ENCODE peak calls at places on chromosomes 2 and 18, in four cellular contexts. One of them, this sample, is unnamed.

GRCh38 chr2:19911799-19912509 is 10.2 kb upstream of the TTC32 start:
- DNase-seq in psoas muscle: no peak
- DNase-seq in Peyer's patch: no peak
- DNase-seq in NCI-H1417: no peak
- DNase-seq in this sample: no peak

GRCh38 chr2:127634066-127634617 is 11.8 kb upstream of the GPR17 start:
- DNase-seq in NCI-H1417: no peak
- DNase-seq in psoas muscle: peak
- DNase-seq in Peyer's patch: no peak
- DNase-seq in this sample: no peak

GRCh38 chr2:10242451-10242850 is 60.3 kb upstream of the HPCAL1 start:
- DNase-seq in NCI-H1417: no peak
- DNase-seq in psoas muscle: no peak
- DNase-seq in Peyer's patch: peak
- DNase-seq in this sample: no peak

GRCh38 chr2:97656905-97657587 is 6.8 kb downstream of the ACTR1B start:
- DNase-seq in psoas muscle: no peak
- DNase-seq in Peyer's patch: no peak
- DNase-seq in NCI-H1417: no peak
- DNase-seq in this sample: no peak

GRCh38 chr2:133579295-133579694 is 11.0 kb upstream of the NCKAP5 start:
- DNase-seq in NCI-H1417: no peak
- DNase-seq in psoas muscle: no peak
- DNase-seq in Peyer's patch: peak
- DNase-seq in this sample: peak

GRCh38 chr18:708096-708495 is 4.3 kb downstream of the ENOSF1 start:
- DNase-seq in psoas muscle: no peak
- DNase-seq in NCI-H1417: no peak
- DNase-seq in Peyer's patch: no peak
- DNase-seq in this sample: peak

GRCh38 chr2:60976271-60976670 is 41.2 kb upstream of the PEX13 start:
- DNase-seq in NCI-H1417: no peak
- DNase-seq in psoas muscle: no peak
- DNase-seq in Peyer's patch: no peak
- DNase-seq in this sample: no peak

GRCh38 chr2:197707316-197708213 is 2.4 kb downstream of the MARS2 start:
- DNase-seq in psoas muscle: no peak
- DNase-seq in NCI-H1417: peak
- DNase-seq in Peyer's patch: no peak
- DNase-seq in this sample: no peak